ENCODE peak calls at places on chromosomes 12 and 14, in ten cellular contexts. D is endodermal cell; N is MM.1S; I is left ventricle myocardium inferior; O is adrenal gland; X is heart left ventricle; B is pancreas; S is HCT116; L is endothelial cell of umbilical vein; W is CD4-positive, alpha-beta memory T cell. Q is an unnamed sample. For H3K9me3, the result is how much of the 10 kb centered on the place peaks cover.

GRCh38 chr14:99755068-99755405 is 38.2 kb upstream of the EML1 start:
- DNase-seq in N (no peak), W (no peak), S (no peak), D (no peak), I (no peak), O (peak), L (no peak), X (no peak), B (no peak), Q (no peak)

GRCh38 chr12:11681211-11681610 is 31.7 kb downstream of the ETV6 start:
- DNase-seq in O (no peak), I (no peak), L (no peak), X (no peak), S (no peak), W (no peak), D (no peak), N (no peak), B (no peak), Q (no peak)

GRCh38 chr12:82300611-82301010 is 57.6 kb downstream of the CCDC59 start:
- DNase-seq in L (no peak), X (peak), I (no peak), S (no peak), O (no peak), D (no peak), B (no peak), N (no peak), W (no peak), Q (no peak)

GRCh38 chr12:113933201-113933786 is 32.8 kb downstream of the RBM19 start:
- DNase-seq in N (no peak), O (peak), S (no peak), X (no peak), B (no peak), L (no peak), W (no peak), D (peak), I (no peak), Q (peak)

GRCh38 chr14:99579903-99580570 is 24.0 kb downstream of the CCDC85C start:
- DNase-seq in O (peak), B (no peak), I (no peak), W (no peak), L (peak), N (no peak), D (peak), X (no peak), S (peak), Q (no peak)

GRCh38 chr12:110109037-110109836 is 14.9 kb upstream of the IFT81 start:
- DNase-seq in O (peak), D (peak), B (peak), N (no peak), X (peak), W (no peak), L (peak), I (peak), S (no peak), Q (peak)

GRCh38 chr12:39426636-39427245 is 16.2 kb downstream of the KIF21A start:
- DNase-seq in O (no peak), D (no peak), B (no peak), I (no peak), S (no peak), N (no peak), X (no peak), L (no peak), W (no peak), Q (no peak)

GRCh38 chr14:93619176-93619793 is 169.0 kb downstream of the PRIMA1 start:
- DNase-seq in B (no peak), W (no peak), S (peak), L (peak), I (no peak), O (peak), N (peak), D (peak), X (no peak), Q (no peak)

GRCh38 chr14:68688872-68689371 is 103.9 kb downstream of the ZFP36L1 start:
- DNase-seq in O (no peak), W (no peak), S (no peak), L (no peak), D (no peak), I (no peak), B (no peak), N (no peak), X (no peak), Q (no peak)

GRCh38 chr12:15580431-15580830 is 208.8 kb downstream of the EPS8 start:
- DNase-seq in D (no peak), N (no peak), O (no peak), X (no peak), I (no peak), L (no peak), S (no peak), B (no peak), W (peak), Q (no peak)

GRCh38 chr12:72330291-72330690 is 58.1 kb downstream of the TRHDE start:
- DNase-seq in B (no peak), L (no peak), S (no peak), D (peak), W (no peak), X (no peak), N (no peak), O (peak), I (no peak), Q (no peak)

GRCh38 chr12:24505366-24506025 is 443.4 kb downstream of the BCAT1 start:
- DNase-seq in B (no peak), L (no peak), W (no peak), D (no peak), I (no peak), X (no peak), S (no peak), N (no peak), O (no peak), Q (no peak)

GRCh38 chr12:12428047-12428446 is 71.2 kb downstream of the BORCS5 start:
- DNase-seq in B (no peak), L (no peak), W (no peak), N (no peak), I (no peak), S (no peak), X (no peak), D (no peak), O (no peak), Q (no peak)

GRCh38 chr12:44000309-44000952 is 164.6 kb downstream of the TMEM117 start:
- DNase-seq in S (peak), O (peak), B (peak), D (peak), I (no peak), W (no peak), X (no peak), L (peak), N (peak), Q (peak)

GRCh38 chr14:42911642-42912041 is 1305.0 kb downstream of the LRFN5 start:
- DNase-seq in S (no peak), D (no peak), B (no peak), L (no peak), N (no peak), X (no peak), I (no peak), O (no peak), W (no peak), Q (no peak)

GRCh38 chr14:92352158-92352985 is 29.4 kb downstream of the SLC24A4 start:
- DNase-seq in X (no peak), L (no peak), I (no peak), O (no peak), W (no peak), S (peak), B (no peak), N (no peak), D (peak), Q (no peak)

GRCh38 chr12:94644141-94644575 is 6.2 kb downstream of the TMCC3 start:
- DNase-seq in W (no peak), I (no peak), O (peak), N (no peak), L (peak), X (no peak), S (no peak), D (no peak), B (no peak), Q (no peak)

GRCh38 chr12:50185975-50186663 is 18.9 kb upstream of the CERS5 start:
- DNase-seq in N (no peak), L (peak), O (no peak), S (no peak), B (no peak), D (no peak), X (no peak), W (no peak), I (no peak), Q (no peak)

GRCh38 chr12:2892246-2892645 is 1.6 kb downstream of the TULP3 start:
- DNase-seq in X (no peak), N (no peak), O (no peak), D (no peak), L (no peak), W (no peak), B (no peak), S (no peak), I (no peak), Q (no peak)

GRCh38 chr12:4852308-4852707 is 57.4 kb upstream of the KCNA1 start:
- DNase-seq in O (no peak), S (no peak), D (no peak), B (no peak), I (no peak), X (no peak), L (no peak), W (no peak), N (no peak), Q (no peak)

GRCh38 chr12:114726092-114726710 is 42.2 kb upstream of the TBX3 start:
- DNase-seq in B (no peak), S (no peak), W (no peak), X (peak), I (peak), O (peak), N (no peak), L (no peak), D (no peak), Q (no peak)

GRCh38 chr12:89289720-89290119 is 62.6 kb downstream of the DUSP6 start:
- DNase-seq in W (no peak), X (no peak), L (no peak), N (no peak), I (no peak), S (no peak), B (no peak), O (no peak), D (no peak), Q (no peak)

GRCh38 chr12:123071401-123072304 is 79.2 kb downstream of the PITPNM2 start:
- DNase-seq in D (no peak), X (peak), S (no peak), W (no peak), O (no peak), B (no peak), L (no peak), I (peak), N (no peak), Q (no peak)

GRCh38 chr12:52901715-52902541 is 2.9 kb downstream of the KRT8 start:
- DNase-seq in X (no peak), N (no peak), S (no peak), O (no peak), D (peak), L (no peak), W (no peak), I (no peak), B (peak), Q (no peak)

GRCh38 chr12:52899338-52900035 is 5.4 kb downstream of the KRT8 start:
- DNase-seq in I (no peak), D (no peak), W (no peak), O (no peak), L (no peak), X (no peak), N (no peak), B (no peak), S (no peak), Q (no peak)

GRCh38 chr12:52900896-52901714 is 3.8 kb downstream of the KRT8 start:
- DNase-seq in W (no peak), B (no peak), L (no peak), D (no peak), N (no peak), X (no peak), O (no peak), I (no peak), S (no peak), Q (no peak)

GRCh38 chr12:52903285-52903854 is 1.5 kb downstream of the KRT8 start:
- DNase-seq in B (peak), I (peak), D (peak), W (peak), L (peak), O (peak), N (no peak), X (peak), S (no peak), Q (no peak)

DNA sequence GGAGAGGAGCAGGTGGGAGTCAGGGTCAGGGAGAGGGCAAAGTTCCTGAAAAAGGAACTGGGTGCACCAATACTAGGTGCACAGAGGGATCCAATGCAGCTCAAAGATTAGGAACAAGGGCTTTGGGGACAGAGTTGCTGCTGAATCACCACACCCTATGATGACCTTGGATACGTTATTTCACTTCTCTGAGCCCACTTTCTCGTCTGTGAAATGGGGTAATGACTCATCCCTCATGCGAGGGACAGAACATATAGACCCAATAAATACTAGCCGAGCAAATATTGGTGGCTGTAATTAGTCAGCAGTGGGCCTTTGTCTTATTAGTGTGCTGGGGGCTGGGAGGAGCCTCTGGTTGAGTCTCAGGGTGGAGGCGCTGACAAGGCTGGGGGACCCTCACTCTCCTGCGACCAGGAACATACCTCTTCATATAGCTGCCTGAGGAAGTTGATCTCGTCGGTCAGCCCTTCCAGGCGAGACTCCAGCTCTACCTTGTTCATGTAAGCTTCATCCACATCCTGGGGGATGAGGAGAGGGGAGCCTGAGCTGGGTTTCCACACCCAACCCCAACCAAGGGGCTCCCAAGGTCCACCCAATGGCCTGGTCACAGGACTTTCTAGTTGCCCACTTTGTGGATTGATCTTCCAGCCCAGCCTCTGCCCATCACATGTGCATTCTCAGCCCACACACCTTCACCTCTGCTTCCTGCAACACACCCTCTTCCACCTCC is 4.5 kb downstream of the KRT8 start:
- DNase-seq in N (no peak), D (no peak), O (no peak), B (no peak), X (no peak), S (no peak), I (no peak), W (no peak), L (no peak), Q (no peak)
- H3K4me3 ChIP-seq in N (no peak), D (peak), O (no peak), B (no peak), X (no peak), S (no peak), I (no peak), W (no peak), L (no peak), Q (no peak)

GRCh38 chr14:54564799-54565235 is 2.1 kb upstream of the SAMD4A start:
- DNase-seq in D (no peak), B (no peak), X (no peak), S (no peak), L (peak), I (no peak), W (no peak), N (no peak), O (peak), Q (peak)

GRCh38 chr14:54567224-54567633 is 301 bp downstream of the SAMD4A start:
- DNase-seq in I (peak), N (no peak), D (peak), L (no peak), X (no peak), B (peak), O (no peak), S (no peak), W (no peak), Q (no peak)

GRCh38 chr14:54566410-54567223 is at the start of gene SAMD4A:
- DNase-seq in I (peak), O (peak), X (peak), S (no peak), N (peak), B (peak), L (peak), W (peak), D (peak), Q (peak)

GRCh38 chr14:54565236-54566151 is 1.4 kb upstream of the SAMD4A start:
- DNase-seq in D (peak), W (peak), S (peak), L (peak), N (peak), B (peak), X (peak), O (peak), I (peak), Q (peak)

GRCh38 chr14:54566152-54566409 is 847 bp upstream of the SAMD4A start:
- DNase-seq in L (no peak), D (no peak), S (no peak), X (no peak), W (no peak), B (peak), N (no peak), O (no peak), I (no peak), Q (no peak)
- H3K27ac ChIP-seq in L (peak), D (no peak), S (peak), X (peak), W (peak), B (peak), N (no peak), O (peak), I (peak), Q (peak)

GRCh38 chr14:51337520-51337919 is 97.5 kb downstream of the TMX1 start:
- DNase-seq in B (no peak), O (no peak), D (no peak), N (no peak), L (no peak), S (no peak), I (no peak), W (no peak), X (no peak), Q (no peak)

GRCh38 chr14:51333901-51334432 is 93.9 kb downstream of the TMX1 start:
- DNase-seq in O (no peak), N (no peak), W (no peak), B (no peak), X (peak), L (no peak), S (no peak), D (no peak), I (peak), Q (no peak)

GRCh38 chr14:51333299-51333698 is 93.3 kb downstream of the TMX1 start:
- DNase-seq in D (no peak), S (no peak), N (no peak), I (no peak), X (no peak), L (no peak), B (no peak), W (no peak), O (no peak), Q (no peak)

GRCh38 chr14:51335521-51335920 is 95.5 kb downstream of the TMX1 start:
- DNase-seq in B (no peak), N (no peak), O (peak), I (peak), X (peak), D (no peak), S (no peak), W (no peak), L (no peak), Q (no peak)

DNA sequence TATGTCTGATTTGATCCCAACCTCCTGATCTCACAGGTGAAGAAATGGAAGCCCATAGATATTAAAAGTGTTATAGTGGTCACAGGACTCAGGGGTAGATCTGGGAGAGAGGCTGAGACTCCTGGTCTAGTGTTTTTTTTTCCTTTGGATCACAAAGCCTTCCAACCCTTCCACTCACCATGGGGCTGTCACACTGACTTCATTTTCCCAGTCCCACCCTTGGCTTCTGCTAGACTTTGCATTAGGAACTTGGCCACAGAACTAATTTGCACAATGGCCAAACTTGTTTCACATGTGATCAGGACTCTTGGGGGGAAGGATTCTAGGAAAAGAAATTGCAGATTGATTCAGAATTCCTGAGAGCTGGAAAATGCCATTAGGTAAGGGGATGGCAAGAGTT is 96.3 kb downstream of the TMX1 start:
- DNase-seq in S (no peak), L (no peak), B (no peak), X (no peak), N (no peak), I (no peak), W (no peak), O (no peak), D (no peak), Q (no peak)
- H3K9me3 ChIP-seq in S (under half), L (under half), B (under half), X (under half), N (under half), I (under half), W (under half), O (under half), D (under half), Q (under half)

GRCh38 chr14:77039285-77040058 is 11.0 kb upstream of the IRF2BPL start:
- DNase-seq in O (no peak), D (no peak), X (no peak), L (peak), I (no peak), B (no peak), W (no peak), N (no peak), S (no peak), Q (no peak)

GRCh38 chr14:77040995-77041744 is 12.7 kb upstream of the IRF2BPL start:
- DNase-seq in L (no peak), X (no peak), B (peak), S (no peak), D (peak), I (no peak), W (peak), O (peak), N (no peak), Q (no peak)

GRCh38 chr14:77040309-77040994 is 11.9 kb upstream of the IRF2BPL start:
- DNase-seq in L (peak), N (peak), X (peak), B (peak), O (peak), D (peak), S (peak), W (peak), I (peak), Q (peak)

GRCh38 chr14:77037886-77038511 is 9.5 kb upstream of the IRF2BPL start:
- DNase-seq in B (peak), N (no peak), I (no peak), D (no peak), X (peak), S (no peak), L (peak), O (peak), W (no peak), Q (no peak)

DNA sequence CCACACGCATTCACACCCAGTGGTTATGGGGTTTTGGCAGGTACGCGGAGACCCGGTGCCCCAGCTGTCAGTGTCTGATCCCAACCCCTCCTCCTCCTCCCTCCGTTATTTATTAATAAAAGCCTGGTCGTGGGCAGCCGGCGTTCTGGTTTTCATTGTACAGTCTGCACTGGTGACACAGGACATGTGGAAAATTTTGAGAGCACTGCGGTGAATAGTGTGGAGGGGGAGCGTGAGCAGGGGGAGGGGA is 11.5 kb upstream of the IRF2BPL start:
- DNase-seq in X (no peak), L (no peak), D (no peak), O (no peak), W (no peak), I (no peak), B (no peak), N (no peak), S (no peak), Q (no peak)
- H3K4me3 ChIP-seq in X (peak), L (peak), D (peak), O (no peak), W (no peak), I (peak), B (peak), N (peak), S (peak), Q (peak)

GRCh38 chr14:103710771-103711392 is 4.4 kb downstream of the XRCC3 start:
- DNase-seq in S (no peak), L (no peak), I (no peak), W (no peak), X (no peak), N (no peak), D (no peak), O (no peak), B (peak), Q (no peak)
- H3K27ac ChIP-seq in S (no peak), L (no peak), I (peak), W (no peak), X (peak), N (no peak), D (no peak), O (no peak), B (no peak), Q (no peak)

GRCh38 chr12:34605510-34605887 is 583.2 kb downstream of the ALG10 start:
- DNase-seq in S (no peak), B (peak), W (no peak), D (no peak), N (no peak), I (no peak), L (no peak), O (no peak), X (no peak), Q (no peak)
- H3K9me3 ChIP-seq in S (under half), B (under half), W (under half), D (under half), N (under half), I (half or more), L (under half), O (under half), X (half or more), Q (half or more)

GRCh38 chr12:42235426-42235825 is 2.6 kb downstream of the YAF2 start:
- DNase-seq in D (no peak), X (peak), N (no peak), S (no peak), I (no peak), B (no peak), O (no peak), L (no peak), W (no peak), Q (no peak)
- H3K4me3 ChIP-seq in D (peak), X (peak), N (no peak), S (no peak), I (peak), B (no peak), O (no peak), L (no peak), W (no peak), Q (no peak)

GRCh38 chr12:62646566-62646965 is 179.9 kb downstream of the MON2 start:
- DNase-seq in I (no peak), D (peak), O (no peak), X (no peak), W (no peak), L (no peak), N (no peak), B (no peak), S (no peak), Q (no peak)
- H3K27ac ChIP-seq in I (no peak), D (no peak), O (no peak), X (no peak), W (no peak), L (no peak), N (no peak), B (no peak), S (no peak), Q (no peak)